ENCODE peak calls at places on chromosomes 4 and X, in seven cellular contexts. O is CD4-positive, CD25-positive, alpha-beta regulatory T cell; B is Panc1; R is mesenchymal stem cell; X is ovary; L is naive thymus-derived CD4-positive, alpha-beta T cell; A is thoracic aorta. E is an unnamed sample.

GRCh38 chrX:22135994-22136684 is 104.0 kb downstream of the PHEX start:
- DNase-seq in B (no peak), O (peak; percentile 5), L (no peak), A (no peak), R (peak; percentile 64), X (no peak), E (no peak)

GRCh38 chr4:1494416-1495315 is 88.4 kb upstream of the NKX1-1 start:
- DNase-seq in B (no peak), L (no peak), O (no peak), R (no peak), A (no peak), X (no peak), E (no peak)

GRCh38 chrX:95764972-95765451 is 919.6 kb upstream of the DIAPH2 start:
- DNase-seq in B (no peak), X (no peak), R (peak; percentile 32), L (no peak), A (no peak), O (no peak), E (peak; percentile 30)

GRCh38 chr4:87268401-87268800 is 48.0 kb upstream of the KLHL8 start:
- DNase-seq in X (no peak), L (no peak), B (no peak), A (no peak), O (no peak), R (no peak), E (no peak)

GRCh38 chr4:1473718-1474117 is 67.5 kb upstream of the NKX1-1 start:
- DNase-seq in B (no peak), X (no peak), O (no peak), L (no peak), R (no peak), A (no peak), E (no peak)

GRCh38 chrX:46642145-46642544 is 68.6 kb downstream of the CHST7 start:
- DNase-seq in L (no peak), R (peak; percentile 54), O (no peak), X (peak; percentile 26), A (no peak), B (no peak), E (no peak)

GRCh38 chr4:1365271-1366178 is 18.5 kb downstream of the UVSSA start:
- DNase-seq in L (no peak), O (no peak), X (no peak), A (no peak), B (no peak), R (no peak), E (peak; percentile 86)

GRCh38 chrX:137945470-137945869 is 379.5 kb downstream of the ZIC3 start:
- DNase-seq in L (no peak), R (no peak), B (no peak), A (no peak), X (no peak), O (no peak), E (no peak)

GRCh38 chrX:74534569-74535038 is 79.8 kb downstream of the RLIM start:
- DNase-seq in O (no peak), A (no peak), R (peak; percentile 11), L (no peak), X (no peak), B (no peak), E (no peak)

GRCh38 chr4:89324671-89325070 is 17.1 kb upstream of the GPRIN3 start:
- DNase-seq in O (no peak), B (no peak), R (peak; percentile 72), X (no peak), A (no peak), L (no peak), E (no peak)

GRCh38 chr4:174120446-174121142 is 162.9 kb downstream of the FBXO8 start:
- DNase-seq in B (peak; percentile 12), O (no peak), A (peak; percentile 17), L (no peak), R (peak; percentile 87), X (peak; percentile 69), E (no peak)

GRCh38 chr4:78862314-78862737 is 76.9 kb downstream of the PAQR3 start:
- DNase-seq in A (no peak), X (no peak), O (no peak), L (no peak), B (no peak), R (no peak), E (no peak)

GRCh38 chr4:87732033-87732770 is 67.2 kb upstream of the IBSP start:
- DNase-seq in A (no peak), B (no peak), L (no peak), X (no peak), R (no peak), O (no peak), E (no peak)

GRCh38 chrX:134186362-134187121 is 50.4 kb upstream of the CCDC160 start:
- DNase-seq in O (no peak), R (no peak), L (peak; percentile 60), X (no peak), A (no peak), B (no peak), E (no peak)

DNA sequence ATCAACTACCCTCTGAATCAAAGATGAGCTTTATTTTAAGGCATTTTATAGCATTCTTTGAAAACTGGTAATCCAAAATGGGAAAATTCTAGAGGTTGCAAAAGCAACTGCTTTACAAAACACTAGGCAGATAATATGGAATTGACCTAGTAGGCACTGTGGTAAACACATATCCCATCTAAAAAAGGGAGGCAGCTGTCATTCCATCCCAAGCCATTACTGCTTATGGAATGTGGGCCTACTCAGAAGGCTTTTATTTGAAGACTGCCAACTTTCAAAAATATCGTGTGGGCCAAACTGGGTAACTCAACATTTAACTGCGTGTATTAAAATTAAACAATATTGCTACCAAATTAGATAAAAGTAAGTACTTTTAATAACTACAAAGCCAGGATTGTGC is 19.3 kb downstream of the UBE2D3 start:
- DNase-seq in A (no peak), L (no peak), R (no peak), B (no peak), X (no peak), O (no peak), E (no peak)
- H3K4me1 ChIP-seq in A (peaks cover 43% of the 10 kb centered on the region), L (peaks cover 43% of the 10 kb centered on the region), R (peaks cover 8% of the 10 kb centered on the region), B (peaks cover 3% of the 10 kb centered on the region), X (peaks cover 6% of the 10 kb centered on the region), O (peaks cover 56% of the 10 kb centered on the region), E (peaks cover 4% of the 10 kb centered on the region)

DNA sequence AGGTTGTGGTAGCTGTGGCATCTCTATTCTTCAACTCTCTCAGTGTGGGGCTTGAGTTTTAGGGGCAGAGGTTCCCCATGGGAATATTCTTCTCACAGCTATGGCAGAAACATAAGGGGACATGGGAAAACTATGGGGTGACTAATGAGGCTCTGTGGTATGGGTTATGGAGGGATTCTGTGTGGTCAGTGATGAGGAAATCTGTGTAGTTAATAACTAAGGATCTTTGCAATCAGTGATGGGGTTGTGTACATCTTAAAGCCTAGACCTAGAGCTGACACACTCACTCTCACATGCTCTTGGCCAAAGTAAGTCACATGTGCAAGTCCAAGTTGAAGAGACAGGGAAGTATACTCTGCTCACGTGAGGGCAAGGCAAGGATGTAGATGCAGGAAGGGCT is 86.4 kb upstream of the UXT start:
- DNase-seq in X (no peak), A (no peak), O (no peak), B (no peak), R (peak; percentile 21), L (no peak), E (no peak)
- H3K9me3 ChIP-seq in X (no peaks in the 10 kb centered on the region), A (no peaks in the 10 kb centered on the region), O (no peaks in the 10 kb centered on the region), B (no peaks in the 10 kb centered on the region), R (no peaks in the 10 kb centered on the region), L (no peaks in the 10 kb centered on the region), E (no peaks in the 10 kb centered on the region)

DNA sequence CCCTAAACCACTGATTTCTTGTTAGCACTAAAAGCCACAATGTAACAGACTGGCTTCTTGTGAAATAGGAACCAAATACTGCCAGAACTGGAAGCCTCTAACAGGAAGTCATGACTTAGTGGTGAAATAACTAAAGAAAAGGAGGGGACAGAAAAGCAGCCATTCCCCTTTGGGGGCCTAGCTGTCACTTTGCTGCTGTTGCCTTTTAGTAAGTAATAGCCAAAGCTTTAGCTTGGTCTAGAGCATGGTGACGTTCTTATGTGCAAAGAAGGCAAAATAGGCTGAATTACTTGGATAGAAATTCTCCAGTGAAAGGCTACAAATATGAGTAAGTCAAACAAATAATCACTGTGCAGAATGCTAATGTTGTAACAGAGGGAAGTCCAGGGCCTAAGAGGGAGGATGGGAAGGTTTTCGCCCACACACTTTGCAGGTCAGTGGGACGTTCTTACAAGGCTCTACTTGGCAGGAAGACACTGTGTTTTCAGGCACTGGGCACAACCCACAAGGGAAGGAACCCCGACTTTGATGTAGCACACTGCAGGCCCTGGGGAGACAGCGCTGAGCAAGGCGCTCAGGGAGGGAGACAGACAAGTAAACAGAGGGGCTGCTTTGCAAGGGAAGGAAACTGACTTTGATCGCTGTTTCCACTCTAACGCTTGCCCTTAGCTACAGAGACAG is 16.6 kb downstream of the GAB3 start:
- DNase-seq in L (no peak), X (peak; percentile 19), R (peak; percentile 90), A (no peak), B (no peak), O (no peak), E (peak; percentile 49)
- H3K4me1 ChIP-seq in L (peaks cover 75% of the 10 kb centered on the region), X (peaks cover 3% of the 10 kb centered on the region), R (peaks cover 14% of the 10 kb centered on the region), A (peaks cover 77% of the 10 kb centered on the region), B (peaks cover 93% of the 10 kb centered on the region), O (peaks cover 26% of the 10 kb centered on the region), E (peaks cover 41% of the 10 kb centered on the region)

GRCh38 chrX:88886908-88887307 is 139.9 kb downstream of the CPXCR1 start:
- DNase-seq in A (no peak), B (no peak), X (no peak), L (no peak), R (no peak), O (no peak), E (no peak)
- H3K9me3 ChIP-seq in A (no peaks in the 10 kb centered on the region), B (no peaks in the 10 kb centered on the region), X (no peaks in the 10 kb centered on the region), L (no peaks in the 10 kb centered on the region), R (no peaks in the 10 kb centered on the region), O (no peaks in the 10 kb centered on the region), E (no peaks in the 10 kb centered on the region)

GRCh38 chrX:70175338-70175737 is 1.9 kb upstream of the DGAT2L6 start:
- DNase-seq in L (no peak), X (no peak), R (no peak), B (no peak), A (no peak), O (no peak), E (no peak)
- H3K4me1 ChIP-seq in L (no peaks in the 10 kb centered on the region), X (no peaks in the 10 kb centered on the region), R (peaks cover 3% of the 10 kb centered on the region), B (no peaks in the 10 kb centered on the region), A (no peaks in the 10 kb centered on the region), O (no peaks in the 10 kb centered on the region), E (no peaks in the 10 kb centered on the region)

GRCh38 chrX:47991263-47992092 is 12.3 kb downstream of the ZNF182 start:
- DNase-seq in L (no peak), R (peak; percentile 30), A (no peak), O (no peak), B (no peak), X (no peak), E (no peak)

GRCh38 chrX:47992669-47993068 is 11.1 kb downstream of the ZNF182 start:
- DNase-seq in O (no peak), A (no peak), B (no peak), X (no peak), L (no peak), R (no peak), E (no peak)

DNA sequence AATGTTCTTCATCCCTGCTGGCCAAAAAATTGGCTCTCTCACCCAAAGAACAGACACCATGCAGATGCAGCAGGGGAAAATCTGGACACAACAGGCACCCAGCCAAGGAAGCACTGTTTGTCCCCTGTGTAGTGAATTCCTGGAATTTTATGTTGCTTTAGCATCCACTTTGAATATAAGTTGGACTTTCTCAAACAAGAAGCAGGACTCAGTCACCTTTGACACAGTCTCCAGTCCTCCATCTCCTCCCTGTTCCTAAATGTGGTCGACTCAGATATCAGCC is 11.8 kb downstream of the ZNF182 start:
- DNase-seq in R (no peak), A (no peak), B (no peak), X (no peak), L (no peak), O (no peak), E (no peak)
- H3K9me3 ChIP-seq in R (peaks cover 88% of the 10 kb centered on the region), A (no peaks in the 10 kb centered on the region), B (peaks cover 55% of the 10 kb centered on the region), X (no peaks in the 10 kb centered on the region), L (no peaks in the 10 kb centered on the region), O (peaks cover 7% of the 10 kb centered on the region), E (no peaks in the 10 kb centered on the region)